ENCODE peak calls at places on chromosomes 13 and 19, in six cellular contexts. H, S, K, E, Z and F are unnamed samples.
A peak's percentile ranks its signal among the peaks of the same experiment; 100 is the strongest.

GRCh38 chr19:1624458-1624857 is 19.2 kb upstream of the UQCR11 start:
- DNase-seq in E (peak; percentile 49), K (peak; percentile 31), S (no peak), H (no peak), Z (peak; percentile 63), F (peak; percentile 34)

GRCh38 chr13:74229242-74229641 is 95.0 kb upstream of the KLF12 start:
- DNase-seq in Z (no peak), E (no peak), S (no peak), H (no peak), K (no peak), F (no peak)

GRCh38 chr19:55676384-55676783 is 1.4 kb downstream of the EPN1 start:
- DNase-seq in Z (peak; percentile 56), H (no peak), E (peak; percentile 56), S (no peak), K (no peak), F (peak; percentile 69)

GRCh38 chr19:12940897-12941296 is 2.5 kb downstream of the CALR start:
- DNase-seq in Z (no peak), E (no peak), S (no peak), K (no peak), H (no peak), F (no peak)

GRCh38 chr13:113288880-113289279 is 8.2 kb upstream of the LAMP1 start:
- DNase-seq in K (no peak), H (no peak), Z (no peak), E (no peak), S (no peak), F (no peak)

GRCh38 chr19:18543814-18544475 is 572 bp upstream of the FKBP8 start:
- DNase-seq in E (peak; percentile 59), S (no peak), Z (peak; percentile 90), K (no peak), H (no peak), F (no peak)

GRCh38 chr19:752652-753517 is 2.0 kb downstream of the MISP start:
- DNase-seq in E (peak; percentile 63), H (peak; percentile 66), K (no peak), Z (peak; percentile 88), S (peak; percentile 79), F (no peak)

GRCh38 chr19:29525901-29526729 is at the start of gene VSTM2B:
- DNase-seq in S (no peak), K (no peak), Z (no peak), H (no peak), E (peak; percentile 16), F (peak; percentile 53)

GRCh38 chr13:44035400-44035799 is 155.7 kb downstream of the LACC1 start:
- DNase-seq in Z (no peak), H (no peak), K (no peak), E (no peak), S (no peak), F (no peak)

GRCh38 chr19:41821003-41821735 is 23.3 kb downstream of the LYPD4 start:
- DNase-seq in Z (peak; percentile 51), H (no peak), K (no peak), S (no peak), E (no peak), F (no peak)

GRCh38 chr19:18202759-18203407 is 959 bp downstream of the RAB3A start:
- DNase-seq in K (no peak), E (no peak), S (no peak), H (peak; percentile 77), Z (peak; percentile 43), F (peak; percentile 45)

GRCh38 chr13:112342841-112343361 is 33.3 kb upstream of the SPACA7 start:
- DNase-seq in H (no peak), K (no peak), E (no peak), S (peak; percentile 54), Z (no peak), F (no peak)

GRCh38 chr13:38685974-38686571 is 804 bp upstream of the FREM2 start:
- DNase-seq in H (no peak), Z (peak; percentile 31), S (no peak), E (no peak), K (no peak), F (no peak)

GRCh38 chr19:53879145-53880037 is 2.6 kb upstream of the PRKCG start:
- DNase-seq in S (peak; percentile 94), H (peak; percentile 95), K (peak; percentile 94), Z (peak; percentile 94), E (peak; percentile 94), F (peak; percentile 91)

GRCh38 chr19:53881482-53882390 is at the start of gene PRKCG:
- DNase-seq in E (no peak), K (peak; percentile 29), H (peak; percentile 74), Z (peak; percentile 45), S (no peak), F (peak; percentile 41)

GRCh38 chr19:53882391-53883050 is 524 bp downstream of the PRKCG start:
- DNase-seq in K (no peak), S (no peak), E (no peak), H (no peak), Z (no peak), F (no peak)

GRCh38 chr19:53878786-53879144 is 3.2 kb upstream of the PRKCG start:
- DNase-seq in H (no peak), E (no peak), K (no peak), S (no peak), Z (peak; percentile 42), F (no peak)

GRCh38 chr19:53880716-53881481 is 1.1 kb upstream of the PRKCG start:
- DNase-seq in Z (peak; percentile 44), K (no peak), E (no peak), H (no peak), S (no peak), F (no peak)
- H3K9me3 ChIP-seq in Z (no peaks in the 10 kb centered on the region), K (no peaks in the 10 kb centered on the region), E (no peaks in the 10 kb centered on the region), H (no peaks in the 10 kb centered on the region), S (no peaks in the 10 kb centered on the region), F (no peaks in the 10 kb centered on the region)

DNA sequence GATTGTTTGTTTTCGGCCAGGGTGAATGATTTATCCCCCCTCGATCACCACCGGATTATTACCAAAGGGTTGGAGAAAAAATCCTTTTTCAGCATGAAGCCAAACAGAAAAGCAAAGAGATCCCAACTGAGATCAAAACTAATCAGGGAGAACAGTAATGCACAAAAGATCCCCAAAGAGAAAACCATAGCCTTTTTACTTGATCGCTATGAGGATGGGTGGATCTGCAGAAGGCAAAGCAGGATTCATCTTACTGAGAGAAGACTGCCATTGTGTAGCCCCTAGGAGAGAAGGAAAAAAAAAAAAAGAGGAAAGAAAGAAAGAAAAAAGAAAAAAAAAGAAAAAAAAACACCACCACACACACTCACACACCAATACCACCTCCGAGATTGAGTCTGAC is at the start of gene FGF14:
- DNase-seq in E (no peak), S (no peak), K (no peak), Z (no peak), H (no peak), F (no peak)
- H3K4me3 ChIP-seq in E (peak within 1 kb of the TSS; percentile 72), S (no peak within 1 kb of the TSS), K (peak within 1 kb of the TSS; percentile 74), Z (peak within 1 kb of the TSS; percentile 54), H (peak within 1 kb of the TSS; percentile 58), F (peak within 1 kb of the TSS; percentile 55)

GRCh38 chr19:43546581-43546980 is 13.6 kb downstream of the ZNF575 start:
- DNase-seq in H (no peak), S (no peak), Z (no peak), E (peak; percentile 1), K (no peak), F (no peak)
- H3K36me3 ChIP-seq in H (peaks cover 78% of the 10 kb centered on the region), S (peaks cover 54% of the 10 kb centered on the region), Z (peaks cover 5% of the 10 kb centered on the region), E (peaks cover 73% of the 10 kb centered on the region), K (peaks cover 66% of the 10 kb centered on the region), F (peaks cover 9% of the 10 kb centered on the region)

DNA sequence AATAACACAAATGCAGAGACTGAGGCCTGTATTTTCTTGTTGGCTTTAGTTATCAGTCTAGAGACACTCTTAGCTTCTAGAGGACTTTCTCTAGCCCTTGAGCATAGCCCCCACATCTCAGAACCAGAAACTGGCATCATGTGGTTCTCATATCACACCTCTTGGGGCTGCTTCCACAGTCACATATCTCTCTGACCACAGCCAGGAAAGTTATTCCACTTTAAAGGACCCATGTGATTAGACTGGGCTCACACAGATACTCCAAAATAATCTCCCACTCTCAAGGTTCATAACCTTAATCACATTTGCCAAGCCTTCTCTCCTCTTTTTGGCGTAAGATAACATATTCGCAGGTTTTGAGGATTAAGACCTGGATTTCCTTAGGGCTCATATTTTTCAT is 846.9 kb upstream of the MIR17HG start:
- DNase-seq in Z (no peak), E (no peak), K (no peak), H (no peak), S (no peak), F (no peak)
- H3K9me3 ChIP-seq in Z (no peaks in the 10 kb centered on the region), E (no peaks in the 10 kb centered on the region), K (no peaks in the 10 kb centered on the region), H (no peaks in the 10 kb centered on the region), S (no peaks in the 10 kb centered on the region), F (no peaks in the 10 kb centered on the region)

DNA sequence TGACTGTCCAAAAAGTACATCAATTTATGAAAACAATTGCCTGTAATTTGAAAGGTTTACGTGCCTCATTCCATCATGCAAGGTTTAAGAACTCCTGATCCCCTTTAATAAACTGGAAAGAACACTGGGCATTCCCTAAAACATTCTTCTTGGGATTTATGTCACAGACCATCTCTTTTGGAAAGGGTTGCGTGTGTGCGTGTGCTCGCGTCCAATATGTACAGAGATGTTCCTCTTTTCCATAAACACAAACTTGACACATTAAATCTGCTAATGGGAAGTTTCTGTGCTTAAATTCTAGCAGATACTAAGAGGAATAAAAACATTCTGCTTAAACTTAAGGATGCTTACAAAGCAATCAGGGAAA is 83.9 kb downstream of the STK24 start:
- DNase-seq in H (no peak), E (no peak), S (no peak), Z (no peak), K (no peak), F (no peak)
- H3K4me3 ChIP-seq in H (no peak overlapping the region), E (no peak overlapping the region), S (no peak overlapping the region), Z (no peak overlapping the region), K (no peak overlapping the region), F (no peak overlapping the region)

GRCh38 chr13:24899601-24900000 is 135.6 kb downstream of the RNF17 start:
- DNase-seq in K (no peak), S (no peak), H (no peak), E (no peak), Z (no peak), F (no peak)
- H3K36me3 ChIP-seq in K (peaks cover 44% of the 10 kb centered on the region), S (peaks cover 27% of the 10 kb centered on the region), H (peaks cover 8% of the 10 kb centered on the region), E (peaks cover 52% of the 10 kb centered on the region), Z (no peaks in the 10 kb centered on the region), F (no peaks in the 10 kb centered on the region)

DNA sequence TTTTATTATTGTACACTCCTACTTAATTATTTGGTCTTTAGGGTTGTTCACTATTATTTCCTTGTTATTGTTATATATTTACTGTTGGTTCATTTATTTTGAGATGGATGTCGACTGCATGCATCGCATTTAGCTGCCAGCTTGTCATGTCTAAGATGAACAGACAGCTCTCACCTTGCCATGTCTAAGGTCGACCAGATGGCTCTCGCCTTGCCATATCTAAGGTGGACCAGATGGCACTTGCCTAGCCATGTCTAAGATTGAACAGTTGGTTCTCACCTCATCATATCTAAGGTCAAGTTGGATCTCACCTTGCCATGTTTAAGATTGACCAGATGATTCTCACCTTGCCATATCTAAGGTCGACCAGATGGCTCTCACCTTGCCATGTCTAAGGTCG is 1440.9 kb downstream of the UQCRFS1 start:
- DNase-seq in H (no peak), E (no peak), K (no peak), Z (no peak), S (no peak), F (no peak)
- H3K9me3 ChIP-seq in H (peaks cover 50% of the 10 kb centered on the region), E (peaks cover 31% of the 10 kb centered on the region), K (peaks cover 40% of the 10 kb centered on the region), Z (no peaks in the 10 kb centered on the region), S (peaks cover 6% of the 10 kb centered on the region), F (no peaks in the 10 kb centered on the region)